ENCODE peak calls at places on chromosomes 1 and 21, in seven cellular contexts. K is NCI-H1436; Y is CD4-positive, CD25-positive, alpha-beta regulatory T cell; W is T47D; C is endothelial cell; G is RPMI8226; E is GM19239. S is an unnamed sample.

GRCh38 chr1:16979475-16980327 is 719 bp downstream of the MFAP2 start:
- DNase-seq in K (no peak), Y (no peak), C (peak; percentile 47), G (no peak), E (no peak), W (no peak), S (no peak)

GRCh38 chr1:29358183-29358582 is 121.9 kb downstream of the PTPRU start:
- DNase-seq in Y (no peak), C (no peak), K (no peak), W (no peak), G (no peak), E (no peak), S (no peak)

GRCh38 chr1:34709547-34709946 is 45.3 kb upstream of the GJB5 start:
- DNase-seq in W (peak; percentile 4), E (no peak), G (peak; percentile 15), Y (no peak), K (no peak), C (peak; percentile 46), S (no peak)

GRCh38 chr1:171877711-171878110 is 36.4 kb downstream of the DNM3 start:
- DNase-seq in W (no peak), E (no peak), K (no peak), Y (peak; percentile 22), C (no peak), G (no peak), S (no peak)

GRCh38 chr1:84089470-84090261 is 54.4 kb upstream of the PRKACB start:
- DNase-seq in C (no peak), E (no peak), G (no peak), K (no peak), W (no peak), Y (no peak), S (no peak)

GRCh38 chr1:165542015-165542631 is 1.7 kb upstream of the LRRC52 start:
- DNase-seq in Y (no peak), K (no peak), G (no peak), E (no peak), W (no peak), C (no peak), S (no peak)

GRCh38 chr1:87334351-87335174 is 5.9 kb downstream of the LMO4 start:
- DNase-seq in E (no peak), Y (no peak), K (peak; percentile 41), W (no peak), C (peak; percentile 58), G (peak; percentile 27), S (no peak)

GRCh38 chr1:61120307-61120840 is 38.0 kb downstream of the NFIA start:
- DNase-seq in K (no peak), W (no peak), C (no peak), G (no peak), Y (no peak), E (no peak), S (no peak)

GRCh38 chr1:25017436-25018109 is 87.5 kb upstream of the RUNX3 start:
- DNase-seq in K (no peak), E (no peak), Y (no peak), G (no peak), W (no peak), C (no peak), S (no peak)

GRCh38 chr1:245458761-245459174 is 304.0 kb downstream of the KIF26B start:
- DNase-seq in W (no peak), C (no peak), K (peak; percentile 66), E (no peak), Y (no peak), G (peak; percentile 28), S (no peak)

GRCh38 chr1:21666572-21667320 is 2.4 kb downstream of the RAP1GAP start:
- DNase-seq in W (no peak), C (no peak), K (no peak), G (no peak), Y (no peak), E (no peak), S (no peak)

GRCh38 chr1:233518344-233518743 is 95.6 kb upstream of the KCNK1 start:
- DNase-seq in W (no peak), Y (peak; percentile 23), K (peak; percentile 20), G (peak; percentile 72), E (peak; percentile 12), C (peak; percentile 72), S (peak; percentile 32)

GRCh38 chr1:169300854-169301253 is 66.7 kb downstream of the NME7 start:
- DNase-seq in Y (no peak), E (no peak), C (no peak), G (no peak), K (no peak), W (no peak), S (no peak)

GRCh38 chr21:36641346-36641745 is 57.6 kb upstream of the SIM2 start:
- DNase-seq in K (no peak), C (no peak), Y (no peak), G (no peak), E (no peak), W (no peak), S (no peak)

GRCh38 chr1:9201421-9202239 is 32.9 kb upstream of the H6PD start:
- DNase-seq in W (no peak), C (no peak), G (peak; percentile 49), E (no peak), Y (peak; percentile 38), K (no peak), S (no peak)

GRCh38 chr1:150420560-150421265 is 56.8 kb downstream of the RPRD2 start:
- DNase-seq in K (no peak), Y (no peak), E (no peak), W (no peak), C (no peak), G (peak; percentile 18), S (no peak)

S was measured in substantia nigra.